ENCODE peak calls at places on chromosomes 11 and 22, in five cellular contexts. W is CD8-positive, alpha-beta memory T cell; M is uterus; U is pancreas; O is CD4-positive, alpha-beta T cell. D is an unnamed sample.

GRCh38 chr11:92226331-92227232 is 2.0 kb downstream of the FAT3 start:
- DNase-seq in W (no peak), M (no peak), O (no peak), U (no peak), D (no peak)

GRCh38 chr11:66855574-66856495 is 1.0 kb upstream of the LRFN4 start:
- DNase-seq in M (peak; percentile 93), U (peak; percentile 94), O (peak; percentile 65), W (peak; percentile 83), D (peak; percentile 98)

GRCh38 chr11:70105755-70106571 is 27.8 kb downstream of the ANO1 start:
- DNase-seq in W (no peak), M (peak; percentile 79), O (no peak), U (peak; percentile 47), D (no peak)

GRCh38 chr11:124751391-124751740 is 689 bp downstream of the VSIG2 start:
- DNase-seq in O (no peak), W (no peak), M (no peak), U (no peak), D (no peak)

GRCh38 chr11:71286701-71287643 is 34.6 kb upstream of the SHANK2 start:
- DNase-seq in U (peak; percentile 73), O (no peak), W (no peak), M (no peak), D (peak; percentile 68)

GRCh38 chr22:18987765-18988164 is 51.7 kb upstream of the PRODH start:
- DNase-seq in W (no peak), U (peak; percentile 61), M (no peak), O (no peak), D (peak; percentile 68)

GRCh38 chr22:25139062-25139461 is 60.6 kb upstream of the CRYBB3 start:
- DNase-seq in W (no peak), O (no peak), M (no peak), U (peak; percentile 31), D (no peak)

GRCh38 chr11:63535734-63536133 is 874 bp upstream of the PLAAT4 start:
- DNase-seq in O (no peak), U (no peak), M (no peak), W (peak; percentile 28), D (no peak)

GRCh38 chr11:12159351-12160099 is 49.1 kb downstream of the MICAL2 start:
- DNase-seq in U (no peak), W (no peak), O (no peak), M (no peak), D (no peak)

GRCh38 chr11:64878223-64878493 is 263 bp downstream of the EHD1 start:
- DNase-seq in M (no peak), O (no peak), W (no peak), U (no peak), D (no peak)

GRCh38 chr11:34405079-34405858 is 33.5 kb upstream of the CAT start:
- DNase-seq in W (no peak), U (no peak), M (no peak), O (no peak), D (no peak)

GRCh38 chr11:119599864-119600593 is 129.0 kb downstream of the NECTIN1 start:
- DNase-seq in U (no peak), M (no peak), W (no peak), O (no peak), D (no peak)

GRCh38 chr11:122337241-122338176 is 221.5 kb upstream of the BLID start:
- DNase-seq in M (no peak), U (no peak), W (no peak), O (no peak), D (no peak)

GRCh38 chr11:114399490-114399889 is 821 bp downstream of the C11orf71 start:
- DNase-seq in W (no peak), O (no peak), U (no peak), M (no peak), D (no peak)

GRCh38 chr22:35349368-35349703 is 31.6 kb upstream of the HMOX1 start:
- DNase-seq in U (no peak), W (no peak), O (no peak), M (no peak), D (no peak)
- H3K27ac ChIP-seq in U (no peak overlapping the region), W (no peak overlapping the region), O (no peak overlapping the region), M (no peak overlapping the region), D (no peak overlapping the region)

DNA sequence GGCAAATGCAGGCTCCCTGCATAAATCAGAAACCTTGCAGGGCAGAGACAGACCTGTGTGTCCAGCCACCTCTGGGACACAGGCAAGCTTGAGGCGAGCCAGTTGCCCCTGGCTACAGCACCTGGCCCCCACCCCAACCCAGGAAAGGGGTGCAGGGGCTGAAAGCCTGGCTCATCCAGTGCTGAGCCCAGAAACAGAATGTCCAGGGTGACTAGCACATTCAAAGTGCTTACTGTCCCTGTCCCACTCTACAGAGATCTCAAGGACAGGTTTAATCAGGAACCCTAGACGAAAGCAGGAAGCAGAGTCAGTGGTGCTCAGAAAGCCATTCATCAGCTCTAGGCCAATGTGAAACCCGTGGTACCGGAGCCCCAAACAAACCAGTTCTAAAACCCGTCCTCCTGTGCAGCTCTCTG is 31.9 kb downstream of the PLEKHA7 start:
- DNase-seq in W (no peak), O (no peak), U (peak; percentile 47), M (no peak), D (no peak)
- H3K27ac ChIP-seq in W (no peak overlapping the region), O (no peak overlapping the region), U (peak overlapping the region; percentile 83), M (no peak overlapping the region), D (peak overlapping the region; percentile 70)

DNA sequence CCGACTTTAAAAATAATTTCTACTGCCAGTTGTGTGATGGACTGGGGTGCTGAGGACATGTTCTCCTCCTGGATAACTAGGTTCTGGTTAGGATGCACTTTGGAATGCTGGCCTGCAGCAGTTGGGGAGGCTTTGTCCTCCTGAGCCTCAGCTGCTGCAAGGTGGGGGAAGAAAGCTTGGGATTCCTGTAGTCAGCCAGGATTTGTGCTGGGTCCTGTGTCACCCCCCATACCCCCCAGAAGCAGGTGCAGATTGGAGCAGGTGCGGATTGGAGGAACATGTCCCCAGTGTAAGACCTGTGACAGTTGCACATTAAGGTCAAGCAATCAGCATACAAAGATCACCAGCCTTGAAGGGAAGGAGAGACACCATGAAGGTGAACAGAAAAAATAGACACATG is 51.1 kb downstream of the MED15 start:
- DNase-seq in M (peak; percentile 1), U (no peak), W (no peak), O (no peak), D (no peak)
- H3K27ac ChIP-seq in M (no peak overlapping the region), U (no peak overlapping the region), W (no peak overlapping the region), O (peak overlapping the region; percentile 52), D (no peak overlapping the region)

GRCh38 chr11:57646756-57647303 is 2.9 kb downstream of the YPEL4 start:
- DNase-seq in O (no peak), W (no peak), M (no peak), U (no peak), D (no peak)
- H3K27ac ChIP-seq in O (no peak overlapping the region), W (no peak overlapping the region), M (peak overlapping the region; percentile 56), U (no peak overlapping the region), D (no peak overlapping the region)

GRCh38 chr11:128298271-128298670 is 289.1 kb downstream of the ETS1 start:
- DNase-seq in U (no peak), W (no peak), M (no peak), O (no peak), D (no peak)

GRCh38 chr11:128297805-128298204 is 289.6 kb downstream of the ETS1 start:
- DNase-seq in M (no peak), U (no peak), W (no peak), O (no peak), D (no peak)

GRCh38 chr11:128299132-128299726 is 288.1 kb downstream of the ETS1 start:
- DNase-seq in M (no peak), U (no peak), W (no peak), O (no peak), D (no peak)

GRCh38 chr11:128294685-128295079 is 292.7 kb downstream of the ETS1 start:
- DNase-seq in W (no peak), M (no peak), O (no peak), U (no peak), D (no peak)

DNA sequence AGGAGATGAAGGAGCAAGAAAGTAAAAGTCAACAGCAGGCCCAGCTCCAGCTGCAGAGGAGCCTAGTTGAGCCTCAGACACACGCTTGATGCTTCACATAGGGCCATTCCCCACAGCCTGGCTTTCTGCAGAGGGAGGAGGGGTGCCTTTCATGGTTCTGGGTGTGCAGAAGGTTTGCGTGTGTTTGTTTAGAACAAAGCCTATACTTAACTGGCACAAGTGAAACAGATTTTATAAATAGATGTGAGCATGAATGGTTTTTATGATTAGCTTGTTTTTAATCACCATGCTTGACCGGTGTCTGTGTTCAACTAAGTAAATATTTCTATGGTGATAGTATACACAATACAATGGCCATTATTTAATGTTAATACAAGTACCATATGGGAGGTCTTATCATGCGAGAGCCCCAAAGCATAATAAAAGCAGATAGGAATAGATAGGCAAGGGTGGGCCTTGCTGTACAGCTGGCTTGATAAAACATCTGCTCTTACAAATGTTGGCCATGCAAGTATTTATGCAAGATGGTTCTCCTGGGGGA is 290.2 kb downstream of the ETS1 start:
- DNase-seq in W (no peak), O (no peak), M (no peak), U (no peak), D (no peak)
- H3K27ac ChIP-seq in W (no peak overlapping the region), O (peak overlapping the region; percentile 94), M (no peak overlapping the region), U (no peak overlapping the region), D (no peak overlapping the region)

DNA sequence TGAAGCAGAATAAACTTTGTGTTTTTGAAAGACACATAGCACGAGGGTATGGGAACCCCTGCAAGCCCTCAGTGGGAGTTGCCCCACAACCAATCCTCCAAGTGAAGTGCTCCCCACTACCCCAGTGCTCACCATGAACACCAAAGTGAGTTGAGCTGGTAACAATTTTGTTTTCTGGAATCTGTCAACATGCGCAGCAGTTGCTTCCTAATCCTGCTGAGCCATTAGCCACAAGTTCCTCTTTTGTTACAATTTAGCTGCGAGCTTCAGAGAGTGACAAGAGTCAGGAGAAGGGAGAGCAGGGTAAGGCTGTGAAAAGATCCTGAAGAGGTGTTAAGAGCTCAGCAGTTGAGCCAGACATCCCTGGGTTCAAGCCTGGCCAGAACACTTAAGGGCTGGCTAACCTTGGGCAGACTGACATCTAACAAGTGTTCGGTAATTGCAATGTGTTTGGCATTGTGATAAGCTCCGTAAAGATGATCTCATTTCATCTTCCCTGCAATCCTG is 24.2 kb upstream of the ASPHD2 start:
- DNase-seq in U (no peak), W (no peak), M (no peak), O (no peak), D (no peak)
- H3K27ac ChIP-seq in U (no peak overlapping the region), W (peak overlapping the region; percentile 9), M (no peak overlapping the region), O (no peak overlapping the region), D (no peak overlapping the region)

GRCh38 chr11:10305964-10306918 is 1.4 kb downstream of the ADM start:
- DNase-seq in U (no peak), M (peak; percentile 36), W (no peak), O (no peak), D (no peak)
- H3K27ac ChIP-seq in U (no peak overlapping the region), M (peak overlapping the region; percentile 84), W (no peak overlapping the region), O (no peak overlapping the region), D (peak overlapping the region; percentile 79)

D was measured in upper lobe of right lung.